ENCODE peak calls at places on chromosomes 16 and 17, in eight cellular contexts. P, F, W, G, O, H, M and Y are unnamed samples.

GRCh38 chr16:80285089-80285488 is 255.7 kb upstream of the DYNLRB2 start:
- DNase-seq in M (no peak), O (no peak), G (no peak), W (no peak), H (peak), F (peak), P (no peak), Y (no peak)

GRCh38 chr17:64615025-64615677 is 47.0 kb downstream of the SMURF2 start:
- DNase-seq in O (no peak), H (peak), F (no peak), M (no peak), P (no peak), W (no peak), G (no peak), Y (no peak)

GRCh38 chr16:50735629-50736122 is 6.2 kb upstream of the CYLD start:
- DNase-seq in P (no peak), F (no peak), G (no peak), O (no peak), M (no peak), W (no peak), H (no peak), Y (no peak)

GRCh38 chr16:3235856-3236669 is 1.1 kb upstream of the ZNF200 start:
- DNase-seq in F (no peak), O (no peak), P (peak), G (no peak), H (no peak), W (no peak), M (peak), Y (peak)

GRCh38 chr17:58317421-58318064 is 11.1 kb downstream of the TSPOAP1 start:
- DNase-seq in W (no peak), H (peak), P (peak), M (no peak), F (peak), G (peak), O (peak), Y (peak)

GRCh38 chr17:33973491-33973890 is 281.6 kb upstream of the CCL2 start:
- DNase-seq in G (no peak), P (no peak), F (no peak), M (no peak), H (no peak), W (no peak), O (no peak), Y (no peak)

GRCh38 chr16:79632289-79632688 is 31.8 kb upstream of the MAF start:
- DNase-seq in H (no peak), G (no peak), M (no peak), P (peak), W (no peak), O (no peak), F (no peak), Y (no peak)

GRCh38 chr17:21211825-21212479 is 2.0 kb downstream of the TMEM11 start:
- DNase-seq in G (no peak), H (no peak), W (no peak), F (no peak), M (no peak), O (no peak), P (no peak), Y (no peak)

GRCh38 chr17:43661699-43662431 is at the start of gene MEOX1:
- DNase-seq in P (peak), F (no peak), M (peak), G (no peak), H (no peak), O (no peak), W (no peak), Y (no peak)

GRCh38 chr17:57461082-57461481 is 204.8 kb downstream of the MSI2 start:
- DNase-seq in F (no peak), W (no peak), G (no peak), H (no peak), O (no peak), P (peak), M (peak), Y (no peak)

GRCh38 chr17:18066866-18067265 is 20.9 kb upstream of the DRG2 start:
- DNase-seq in O (no peak), P (no peak), H (no peak), G (no peak), F (no peak), W (no peak), M (no peak), Y (no peak)

GRCh38 chr17:68794636-68795503 is 160.3 kb downstream of the ABCA8 start:
- DNase-seq in M (no peak), W (no peak), O (peak), H (no peak), P (no peak), F (no peak), G (no peak), Y (no peak)

GRCh38 chr17:36755586-36755985 is 154.2 kb downstream of the MRM1 start:
- DNase-seq in O (peak), G (peak), F (no peak), P (peak), W (peak), H (peak), M (no peak), Y (no peak)

GRCh38 chr17:28244446-28244845 is 74.6 kb upstream of the TMEM97 start:
- DNase-seq in G (no peak), P (no peak), H (no peak), M (no peak), W (no peak), F (no peak), O (no peak), Y (no peak)

GRCh38 chr17:7141824-7142223 is 27.2 kb upstream of the ASGR2 start:
- DNase-seq in M (no peak), H (no peak), P (no peak), G (no peak), F (no peak), O (no peak), W (no peak), Y (no peak)

GRCh38 chr17:9185142-9185541 is 163.8 kb downstream of the NTN1 start:
- DNase-seq in O (no peak), H (no peak), P (no peak), F (no peak), W (no peak), G (no peak), M (no peak), Y (peak)

GRCh38 chr17:32907583-32907982 is 20.4 kb upstream of the TMEM98 start:
- DNase-seq in G (no peak), P (no peak), O (no peak), H (no peak), M (peak), F (no peak), W (no peak), Y (no peak)

GRCh38 chr17:20109121-20109520 is 100.0 kb downstream of the SPECC1 start:
- DNase-seq in M (no peak), W (no peak), O (no peak), P (no peak), H (no peak), G (no peak), F (no peak), Y (no peak)

GRCh38 chr16:68403704-68404103 is 44.6 kb downstream of the SMPD3 start:
- DNase-seq in P (no peak), M (no peak), O (no peak), W (no peak), G (no peak), H (no peak), F (no peak), Y (no peak)

GRCh38 chr17:29090746-29091395 is 47.9 kb downstream of the PIPOX start:
- DNase-seq in P (no peak), G (no peak), F (no peak), M (no peak), W (no peak), H (no peak), O (peak), Y (no peak)

GRCh38 chr17:67759355-67760171 is 41.8 kb downstream of the NOL11 start:
- DNase-seq in G (no peak), W (no peak), P (no peak), F (no peak), M (peak), H (no peak), O (no peak), Y (no peak)

GRCh38 chr17:8041249-8041928 is 2.5 kb downstream of the ALOX15B start:
- DNase-seq in P (peak), M (no peak), G (peak), W (no peak), H (peak), F (peak), O (peak), Y (no peak)

GRCh38 chr17:28497931-28498330 is 8.2 kb upstream of the FOXN1 start:
- DNase-seq in M (no peak), G (no peak), F (no peak), W (peak), H (no peak), P (no peak), O (no peak), Y (peak)

GRCh38 chr16:84754353-84754856 is 54.6 kb downstream of the USP10 start:
- DNase-seq in O (peak), W (peak), H (peak), P (peak), F (peak), G (peak), M (no peak), Y (peak)

GRCh38 chr16:76214856-76215255 is 62.3 kb upstream of the CNTNAP4 start:
- DNase-seq in F (no peak), W (no peak), P (no peak), H (no peak), O (no peak), M (no peak), G (no peak), Y (no peak)

GRCh38 chr16:68267612-68268405 is 3.5 kb downstream of the SLC7A6 start:
- DNase-seq in F (no peak), P (no peak), W (no peak), G (no peak), O (no peak), H (no peak), M (no peak), Y (no peak)